ENCODE peak calls at places on chromosomes 1 and 21, in eight cellular contexts. W is central memory CD4-positive, alpha-beta T cell; D is activated naive CD4-positive, alpha-beta T cell; K is iris pigment epithelial cell; G is ELR; L is pulmonary artery endothelial cell; A is neural crest cell; U is IMR-90. E is an unnamed sample.
A peak's percentile ranks its signal among the peaks of the same experiment; 100 is the strongest.

GRCh38 chr1:22420456-22421053 is 31.1 kb upstream of the ZBTB40 start:
- DNase-seq in U (peak; percentile 74), K (peak; percentile 78), W (peak; percentile 10), D (no peak), L (peak; percentile 51), G (peak; percentile 80), A (peak; percentile 84), E (no peak)

GRCh38 chr1:170700842-170701305 is 36.9 kb downstream of the PRRX1 start:
- DNase-seq in K (peak; percentile 76), A (no peak), D (no peak), U (peak; percentile 61), L (no peak), W (no peak), G (peak; percentile 10), E (no peak)

GRCh38 chr1:228745497-228745896 is 10.2 kb downstream of the RHOU start:
- DNase-seq in U (no peak), G (no peak), W (no peak), D (no peak), K (no peak), L (no peak), A (no peak), E (no peak)

GRCh38 chr1:18934205-18935000 is 22.1 kb downstream of the IFFO2 start:
- DNase-seq in G (no peak), L (no peak), A (no peak), D (no peak), U (no peak), K (no peak), W (no peak), E (no peak)

GRCh38 chr21:45040114-45040715 is 34.2 kb upstream of the ADARB1 start:
- DNase-seq in U (no peak), L (no peak), A (no peak), D (no peak), K (no peak), G (no peak), W (no peak), E (no peak)

GRCh38 chr1:168135982-168136708 is 585 bp downstream of the GPR161 start:
- DNase-seq in L (no peak), U (peak; percentile 17), K (no peak), D (no peak), G (peak; percentile 36), A (peak; percentile 36), W (no peak), E (no peak)

GRCh38 chr1:223331929-223332328 is 32.0 kb downstream of the SUSD4 start:
- DNase-seq in K (peak; percentile 20), W (no peak), U (peak; percentile 72), D (no peak), L (no peak), A (no peak), G (peak; percentile 62), E (no peak)

GRCh38 chr1:53572061-53572801 is 113.0 kb downstream of the DMRTB1 start:
- DNase-seq in G (peak; percentile 81), D (no peak), K (peak; percentile 84), W (no peak), U (peak; percentile 73), A (no peak), L (no peak), E (peak; percentile 36)

GRCh38 chr21:45698493-45698947 is 55.0 kb downstream of the PCBP3 start:
- DNase-seq in K (peak; percentile 97), U (peak; percentile 96), A (no peak), D (no peak), L (peak; percentile 3), G (peak; percentile 83), W (no peak), E (no peak)

GRCh38 chr1:115609021-115609420 is 32.7 kb upstream of the VANGL1 start:
- DNase-seq in K (no peak), W (no peak), U (no peak), D (no peak), A (no peak), G (no peak), L (no peak), E (no peak)

GRCh38 chr1:42479621-42480020 is 16.5 kb downstream of the CCDC30 start:
- DNase-seq in A (no peak), G (peak; percentile 67), U (peak; percentile 19), W (no peak), L (no peak), K (peak; percentile 46), D (no peak), E (no peak)

GRCh38 chr21:37207441-37208009 is 59.6 kb downstream of the VPS26C start:
- DNase-seq in W (no peak), U (no peak), D (no peak), L (no peak), A (no peak), G (no peak), K (peak; percentile 16), E (no peak)

E was measured in Panc1.